ENCODE peak calls at places on chromosome 18, in four cellular contexts. V is PC-3, L is left ventricle myocardium inferior, M is neural progenitor cell. R is an unnamed sample. For H3K27me3, the result is how much of the 10 kb centered on the place peaks cover.

GRCh38 chr18:23504720-23505119 is 1.4 kb downstream of the RMC1 start:
- DNase-seq in V (no peak), L (no peak), M (no peak), R (no peak)

GRCh38 chr18:10053861-10054260 is 140.0 kb downstream of the VAPA start:
- DNase-seq in V (no peak), L (no peak), M (no peak), R (no peak)

GRCh38 chr18:11523809-11524208 is 85.6 kb upstream of the SLC35G4 start:
- DNase-seq in V (no peak), L (no peak), M (no peak), R (no peak)

GRCh38 chr18:4831791-4832375 is 365.2 kb downstream of the AKAIN1 start:
- DNase-seq in V (no peak), L (no peak), M (no peak), R (no peak)

GRCh38 chr18:36271153-36271552 is 26.4 kb upstream of the FHOD3 start:
- DNase-seq in V (no peak), L (no peak), M (no peak), R (no peak)

GRCh38 chr18:240175-240574 is 27.7 kb downstream of the THOC1 start:
- DNase-seq in V (no peak), L (no peak), M (no peak), R (no peak)

GRCh38 chr18:22856870-22857269 is 76.3 kb upstream of the RBBP8 start:
- DNase-seq in V (no peak), L (no peak), M (peak), R (no peak)

GRCh38 chr18:71899707-71900483 is 644.2 kb downstream of the CBLN2 start:
- DNase-seq in V (no peak), L (no peak), M (no peak), R (no peak)

GRCh38 chr18:26804474-26804873 is 61.0 kb downstream of the AQP4 start:
- DNase-seq in V (no peak), L (no peak), M (peak), R (no peak)

GRCh38 chr18:58599106-58599505 is 29.8 kb downstream of the ALPK2 start:
- DNase-seq in V (peak), L (no peak), M (no peak), R (no peak)

DNA sequence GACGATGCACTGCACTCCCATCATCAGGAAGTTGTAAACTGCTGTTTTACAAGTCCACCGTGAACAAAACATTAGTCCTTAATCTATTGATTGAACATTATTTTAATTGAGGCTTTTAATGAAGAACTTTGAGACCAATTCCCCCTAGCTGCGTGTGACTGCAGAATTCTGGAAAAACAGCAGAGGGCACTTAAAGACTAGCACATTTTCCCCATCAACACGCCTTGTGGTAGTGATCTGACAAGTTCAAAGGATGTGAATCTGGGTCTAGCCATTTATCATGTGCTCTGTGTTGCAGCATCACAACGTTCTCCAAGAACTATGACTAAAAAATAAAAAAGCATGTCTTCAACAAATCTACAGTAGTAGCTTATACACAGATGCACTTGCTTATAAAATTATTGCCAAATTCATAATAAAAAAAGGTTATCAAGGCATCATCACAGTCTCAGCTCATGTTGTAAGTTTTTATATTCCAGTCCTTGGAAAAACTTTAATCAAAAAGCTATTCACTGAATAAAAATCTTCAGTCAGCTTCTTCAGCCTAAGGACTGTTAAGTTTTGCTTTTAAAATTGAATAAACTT is 35.8 kb downstream of the SKOR2 start:
- DNase-seq in V (peak), L (no peak), M (peak), R (no peak)
- H3K27me3 ChIP-seq in V (under half), L (half or more), M (under half), R (under half)

GRCh38 chr18:49752095-49752457 is 61.3 kb downstream of the ACAA2 start:
- DNase-seq in V (no peak), L (no peak), M (no peak), R (no peak)

GRCh38 chr18:49751427-49752094 is 61.8 kb downstream of the ACAA2 start:
- DNase-seq in V (no peak), L (no peak), M (no peak), R (peak)

GRCh38 chr18:49754866-49755265 is 58.5 kb downstream of the ACAA2 start:
- DNase-seq in V (no peak), L (no peak), M (no peak), R (no peak)

GRCh38 chr18:49755489-49755888 is 57.8 kb downstream of the ACAA2 start:
- DNase-seq in V (no peak), L (no peak), M (no peak), R (no peak)

GRCh38 chr18:49753643-49754042 is 59.7 kb downstream of the ACAA2 start:
- DNase-seq in V (no peak), L (no peak), M (no peak), R (no peak)
- H3K27me3 ChIP-seq in V (under half), L (half or more), M (under half), R (under half)

DNA sequence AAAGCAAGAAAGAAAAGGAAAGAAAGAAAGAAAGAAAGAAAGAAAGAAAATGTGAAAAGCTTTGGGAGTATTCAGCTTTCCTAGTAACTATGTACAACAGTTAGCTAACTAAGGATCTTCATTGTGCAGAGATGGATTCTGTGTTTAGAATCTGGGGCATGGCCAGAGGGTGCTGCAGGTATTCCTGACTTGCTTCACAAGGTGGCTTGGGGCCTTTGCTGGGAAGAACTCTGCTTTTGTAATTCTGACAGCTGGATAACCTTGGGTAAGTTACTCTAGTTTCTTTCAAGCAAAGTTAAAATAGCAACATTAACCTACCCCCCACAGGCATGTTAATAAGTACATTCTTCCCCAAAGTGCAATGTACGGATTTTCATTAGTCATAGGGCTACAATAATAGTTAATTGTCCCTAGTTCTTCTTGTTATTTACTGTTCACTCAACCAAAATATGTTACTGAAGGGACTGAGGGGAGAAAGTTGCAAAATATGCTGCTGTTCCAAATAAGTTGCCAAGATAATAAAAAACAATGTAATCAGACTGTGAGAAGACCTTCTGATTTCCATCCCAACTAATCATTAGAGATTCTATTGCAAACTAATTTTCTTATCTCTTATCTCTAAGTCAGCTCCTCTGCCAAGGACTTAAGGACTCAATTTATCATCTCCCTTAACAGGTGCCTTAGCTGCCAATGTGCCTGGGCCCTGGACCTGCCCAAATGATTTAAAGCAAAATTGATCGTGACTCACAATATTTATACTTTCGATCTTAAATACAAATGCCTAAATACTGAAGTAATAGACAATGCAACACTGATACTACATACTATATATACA is 50.3 kb downstream of the SERPINB8 start:
- DNase-seq in V (no peak), L (no peak), M (no peak), R (no peak)
- H3K27me3 ChIP-seq in V (under half), L (under half), M (under half), R (under half)

GRCh38 chr18:57427429-57428181 is 7.6 kb upstream of the ONECUT2 start:
- DNase-seq in V (no peak), L (no peak), M (peak), R (no peak)

GRCh38 chr18:57423821-57424220 is 11.4 kb upstream of the ONECUT2 start:
- DNase-seq in V (no peak), L (no peak), M (no peak), R (no peak)

GRCh38 chr18:57425096-57425495 is 10.1 kb upstream of the ONECUT2 start:
- DNase-seq in V (no peak), L (no peak), M (no peak), R (no peak)

GRCh38 chr18:57428221-57429150 is 6.7 kb upstream of the ONECUT2 start:
- DNase-seq in V (no peak), L (no peak), M (peak), R (no peak)

GRCh38 chr18:57426187-57426586 is 9.0 kb upstream of the ONECUT2 start:
- DNase-seq in V (no peak), L (no peak), M (no peak), R (no peak)
- H3K27me3 ChIP-seq in V (half or more), L (half or more), M (half or more), R (under half)

GRCh38 chr18:75161629-75162028 is 47.3 kb downstream of the PTGR3 start:
- DNase-seq in V (no peak), L (peak), M (no peak), R (no peak)
- H3K27me3 ChIP-seq in V (under half), L (under half), M (under half), R (under half)

GRCh38 chr18:13536578-13536977 is 189.8 kb downstream of the FAM210A start:
- DNase-seq in V (no peak), L (no peak), M (no peak), R (no peak)
- H3K27me3 ChIP-seq in V (half or more), L (under half), M (under half), R (under half)

GRCh38 chr18:13259701-13260100 is 41.1 kb downstream of the LDLRAD4 start:
- DNase-seq in V (no peak), L (no peak), M (no peak), R (no peak)
- H3K27me3 ChIP-seq in V (half or more), L (under half), M (under half), R (under half)

GRCh38 chr18:8559612-8560011 is 49.6 kb upstream of the RAB12 start:
- DNase-seq in V (peak), L (no peak), M (no peak), R (no peak)
- H3K27me3 ChIP-seq in V (under half), L (under half), M (under half), R (under half)